ENCODE peak calls at places on chromosome 12, in ten cellular contexts. Q, T, W, A, D, G, S, C, H and P are unnamed samples.

GRCh38 chr12:116164976-116165425 is 112.5 kb downstream of the MED13L start:
- DNase-seq in Q (peak), C (no peak), W (no peak), G (no peak), H (no peak), S (peak), D (no peak), T (no peak), A (no peak), P (no peak)

GRCh38 chr12:113204806-113205205 is 16.5 kb upstream of the TPCN1 start:
- DNase-seq in H (no peak), S (no peak), W (no peak), C (no peak), T (peak), A (peak), Q (no peak), D (no peak), G (no peak), P (no peak)

GRCh38 chr12:10320643-10321042 is 13.0 kb downstream of the KLRD1 start:
- DNase-seq in A (no peak), C (no peak), T (no peak), D (no peak), G (no peak), W (no peak), Q (no peak), H (no peak), S (no peak), P (no peak)

GRCh38 chr12:116455540-116456306 is 103.5 kb upstream of the MAP1LC3B2 start:
- DNase-seq in A (peak), D (peak), H (no peak), C (no peak), Q (peak), G (peak), W (peak), T (peak), S (peak), P (peak)

GRCh38 chr12:51529586-51529985 is 61.4 kb upstream of the SCN8A start:
- DNase-seq in D (no peak), Q (no peak), S (no peak), W (no peak), T (no peak), G (no peak), A (peak), C (no peak), H (no peak), P (no peak)

GRCh38 chr12:121451931-121452330 is 52.0 kb downstream of the RNF34 start:
- DNase-seq in C (no peak), W (no peak), T (peak), D (no peak), A (peak), S (no peak), G (peak), Q (no peak), H (no peak), P (no peak)

GRCh38 chr12:13422291-13422690 is 225.8 kb downstream of the EMP1 start:
- DNase-seq in A (no peak), G (no peak), W (no peak), H (no peak), T (no peak), D (no peak), S (no peak), C (no peak), Q (no peak), P (no peak)

GRCh38 chr12:13195244-13195643 is 1.3 kb upstream of the EMP1 start:
- DNase-seq in Q (no peak), S (no peak), D (no peak), C (no peak), H (no peak), W (no peak), A (no peak), T (no peak), G (no peak), P (no peak)

GRCh38 chr12:6775185-6775770 is 3.0 kb downstream of the LAG3 start:
- DNase-seq in W (no peak), G (no peak), D (no peak), A (no peak), H (no peak), Q (no peak), T (no peak), S (no peak), C (no peak), P (no peak)

GRCh38 chr12:3237154-3237520 is 160.0 kb downstream of the TSPAN9 start:
- DNase-seq in A (no peak), C (no peak), Q (no peak), G (no peak), S (no peak), D (no peak), W (no peak), H (no peak), T (peak), P (no peak)

GRCh38 chr12:52316290-52316689 is 4.9 kb downstream of the KRT83 start:
- DNase-seq in H (no peak), Q (no peak), C (no peak), W (no peak), G (no peak), D (no peak), S (no peak), T (no peak), A (no peak), P (no peak)

GRCh38 chr12:40208707-40209106 is 16.1 kb upstream of the LRRK2 start:
- DNase-seq in S (no peak), T (no peak), W (peak), A (no peak), H (no peak), G (no peak), C (no peak), Q (no peak), D (no peak), P (no peak)

GRCh38 chr12:43891856-43892574 is 56.1 kb downstream of the TMEM117 start:
- DNase-seq in A (no peak), T (no peak), W (no peak), Q (no peak), C (no peak), S (no peak), D (no peak), G (no peak), H (no peak), P (no peak)

GRCh38 chr12:32662665-32663064 is 16.4 kb upstream of the DNM1L start:
- DNase-seq in A (no peak), G (no peak), Q (no peak), W (no peak), H (no peak), S (no peak), T (no peak), C (no peak), D (no peak), P (no peak)

GRCh38 chr12:110936367-110937103 is 16.2 kb upstream of the MYL2 start:
- DNase-seq in D (no peak), H (no peak), G (no peak), Q (no peak), S (no peak), W (no peak), A (no peak), C (no peak), T (no peak), P (no peak)

GRCh38 chr12:9673404-9674225 is 4.1 kb downstream of the CLEC2D start:
- DNase-seq in S (peak), W (peak), G (peak), Q (peak), H (peak), A (peak), C (no peak), T (peak), D (peak), P (peak)

GRCh38 chr12:28107679-28108078 is 82.6 kb upstream of the CCDC91 start:
- DNase-seq in H (no peak), D (no peak), T (no peak), Q (no peak), A (no peak), S (no peak), C (no peak), G (no peak), W (no peak), P (no peak)

GRCh38 chr12:15979096-15980091 is 68.3 kb downstream of the DERA start:
- DNase-seq in G (peak), H (no peak), A (peak), S (peak), T (peak), D (peak), C (no peak), Q (no peak), W (no peak), P (peak)

GRCh38 chr12:30010071-30011052 is 226.6 kb upstream of the TMTC1 start:
- DNase-seq in H (no peak), W (no peak), Q (no peak), C (no peak), T (peak), G (no peak), D (no peak), A (no peak), S (no peak), P (no peak)

GRCh38 chr12:42482820-42483533 is 106.6 kb downstream of the PRICKLE1 start:
- DNase-seq in Q (no peak), D (peak), C (peak), S (peak), T (peak), W (peak), H (peak), G (peak), A (peak), P (no peak)

GRCh38 chr12:10153271-10154144 is 18.4 kb downstream of the OLR1 start:
- DNase-seq in C (peak), Q (no peak), G (peak), W (peak), D (peak), H (peak), A (peak), S (peak), T (peak), P (no peak)

GRCh38 chr12:126860210-126860609 is 1406.8 kb upstream of the TMEM132C start:
- DNase-seq in T (no peak), C (no peak), H (no peak), W (no peak), A (no peak), S (no peak), Q (no peak), D (no peak), G (no peak), P (no peak)

GRCh38 chr12:96427269-96427729 is 27.1 kb upstream of the CDK17 start:
- DNase-seq in H (no peak), C (no peak), T (peak), D (peak), S (peak), G (peak), A (no peak), W (no peak), Q (peak), P (peak)